ENCODE peak calls at places on chromosomes 13 and 19, in nine cellular contexts. F, D, Q, W, K, O, R, Y and J are unnamed samples.
A peak's percentile ranks its signal among the peaks of the same experiment; 100 is the strongest.

GRCh38 chr19:13629687-13630357 is 123.5 kb upstream of the CACNA1A start:
- DNase-seq in Y (no peak), Q (no peak), K (no peak), D (peak; percentile 46), R (no peak), W (no peak), O (peak; percentile 91), F (no peak), J (peak; percentile 65)

GRCh38 chr13:106535552-106536243 is at the start of gene EFNB2:
- DNase-seq in R (peak; percentile 95), Y (peak; percentile 98), F (peak; percentile 53), K (peak; percentile 96), W (peak; percentile 96), Q (peak; percentile 78), D (peak; percentile 95), O (peak; percentile 88), J (peak; percentile 96)

GRCh38 chr13:110023729-110024645 is 237.6 kb upstream of the IRS2 start:
- DNase-seq in W (peak; percentile 88), D (peak; percentile 21), R (no peak), K (no peak), Q (peak; percentile 53), O (peak; percentile 68), F (no peak), Y (no peak), J (peak; percentile 62)

GRCh38 chr13:23450340-23451046 is 17.0 kb upstream of the SACS start:
- DNase-seq in K (no peak), D (no peak), Q (no peak), W (peak; percentile 80), Y (no peak), O (no peak), F (no peak), R (no peak), J (no peak)

GRCh38 chr13:33318744-33319143 is 33.2 kb upstream of the STARD13 start:
- DNase-seq in O (no peak), K (no peak), R (no peak), F (no peak), W (no peak), D (no peak), Y (peak; percentile 27), Q (no peak), J (peak; percentile 29)

GRCh38 chr13:35817642-35818576 is 313.3 kb downstream of the DCLK1 start:
- DNase-seq in W (no peak), Q (no peak), Y (no peak), D (no peak), F (no peak), K (no peak), O (no peak), R (no peak), J (no peak)

GRCh38 chr13:95564948-95565347 is 12.4 kb downstream of the CLDN10 start:
- DNase-seq in K (no peak), W (no peak), F (no peak), O (peak; percentile 34), Y (peak; percentile 79), R (no peak), Q (no peak), D (peak; percentile 62), J (peak; percentile 73)

GRCh38 chr13:107807306-107808073 is 407.8 kb downstream of the LIG4 start:
- DNase-seq in D (no peak), Q (no peak), W (no peak), R (no peak), K (no peak), F (no peak), O (no peak), Y (no peak), J (no peak)

GRCh38 chr13:57918913-57919312 is 287.4 kb downstream of the PCDH17 start:
- DNase-seq in D (no peak), Y (no peak), K (no peak), F (no peak), W (no peak), R (no peak), O (no peak), Q (no peak), J (no peak)

GRCh38 chr19:623974-624373 is 9.4 kb downstream of the POLRMT start:
- DNase-seq in W (peak; percentile 50), F (peak; percentile 43), Y (no peak), K (no peak), Q (no peak), O (peak; percentile 82), D (peak; percentile 99), R (no peak), J (peak; percentile 97)

GRCh38 chr19:53608381-53608780 is 23.4 kb upstream of the DPRX start:
- DNase-seq in O (no peak), Y (no peak), F (no peak), K (no peak), R (no peak), W (no peak), Q (no peak), D (no peak), J (no peak)

GRCh38 chr13:75414036-75414827 is 67.7 kb downstream of the TBC1D4 start:
- DNase-seq in W (no peak), F (no peak), R (no peak), Q (no peak), D (no peak), Y (no peak), K (no peak), O (no peak), J (no peak)

GRCh38 chr19:29714953-29715694 is at the start of gene C19orf12:
- DNase-seq in K (peak; percentile 90), Y (peak; percentile 40), D (peak; percentile 37), F (no peak), R (no peak), Q (peak; percentile 69), O (peak; percentile 23), W (peak; percentile 67), J (peak; percentile 73)

GRCh38 chr13:109415057-109415456 is 371.3 kb downstream of the IRS2 start:
- DNase-seq in Q (no peak), R (no peak), D (no peak), W (no peak), O (no peak), F (no peak), K (no peak), Y (no peak), J (peak; percentile 61)

GRCh38 chr19:33399745-33400681 is 26.5 kb downstream of the CEBPG start:
- DNase-seq in K (no peak), R (peak; percentile 42), Q (no peak), W (no peak), O (no peak), Y (no peak), F (no peak), D (no peak), J (no peak)

GRCh38 chr13:101700598-101700997 is 248.1 kb downstream of the ITGBL1 start:
- DNase-seq in Q (no peak), F (no peak), D (peak; percentile 79), Y (no peak), R (no peak), K (no peak), O (no peak), W (no peak), J (peak; percentile 68)

GRCh38 chr13:32314968-32315254 is 252 bp downstream of the ZAR1L start:
- DNase-seq in D (peak; percentile 65), F (no peak), R (peak; percentile 48), O (peak; percentile 44), W (peak; percentile 25), K (no peak), Y (peak; percentile 42), Q (no peak), J (peak; percentile 18)

GRCh38 chr19:7654401-7654800 is 14.4 kb upstream of the RETN start:
- DNase-seq in F (no peak), R (no peak), K (no peak), Q (no peak), O (peak; percentile 5), W (no peak), D (no peak), Y (peak; percentile 33), J (peak; percentile 65)

GRCh38 chr19:7662657-7663056 is 6.2 kb upstream of the RETN start:
- DNase-seq in O (no peak), D (no peak), W (no peak), F (no peak), Y (no peak), Q (no peak), R (no peak), K (no peak), J (no peak)

GRCh38 chr19:7657047-7657779 is 11.6 kb upstream of the RETN start:
- DNase-seq in F (no peak), D (no peak), R (no peak), W (no peak), Y (peak; percentile 37), O (no peak), K (no peak), Q (no peak), J (peak; percentile 38)

GRCh38 chr19:7655581-7655980 is 13.3 kb upstream of the RETN start:
- DNase-seq in D (no peak), F (no peak), K (no peak), Y (no peak), Q (no peak), W (no peak), O (no peak), R (no peak), J (no peak)

GRCh38 chr19:7658219-7658686 is 10.6 kb upstream of the RETN start:
- DNase-seq in W (no peak), F (no peak), Q (no peak), O (no peak), Y (no peak), D (no peak), K (no peak), R (no peak), J (no peak)
- H3K4me3 ChIP-seq in W (no peak overlapping the region), F (no peak overlapping the region), Q (no peak overlapping the region), O (no peak overlapping the region), Y (no peak overlapping the region), D (no peak overlapping the region), K (no peak overlapping the region), R (no peak overlapping the region), J (no peak overlapping the region)

GRCh38 chr19:49469828-49470614 is 4.0 kb upstream of the FLT3LG start:
- DNase-seq in R (no peak), K (no peak), D (no peak), F (no peak), O (peak; percentile 32), W (no peak), Q (no peak), Y (peak; percentile 10), J (no peak)
- TF ChIP-seq CTCF in R (no peak), K (no peak), D (peak; percentile 17), F (peak; percentile 5), O (no peak), W (peak; percentile 44), Q (no peak), Y (no peak), J (no peak)

GRCh38 chr19:46623915-46624502 is 880 bp downstream of the PTGIR start:
- DNase-seq in W (no peak), F (no peak), Y (no peak), K (no peak), Q (no peak), D (no peak), R (no peak), O (no peak), J (no peak)
- H3K4me3 ChIP-seq in W (no peak overlapping the region), F (peak overlapping the region; percentile 59), Y (no peak overlapping the region), K (no peak overlapping the region), Q (no peak overlapping the region), D (no peak overlapping the region), R (no peak overlapping the region), O (no peak overlapping the region), J (peak overlapping the region; percentile 56)

DNA sequence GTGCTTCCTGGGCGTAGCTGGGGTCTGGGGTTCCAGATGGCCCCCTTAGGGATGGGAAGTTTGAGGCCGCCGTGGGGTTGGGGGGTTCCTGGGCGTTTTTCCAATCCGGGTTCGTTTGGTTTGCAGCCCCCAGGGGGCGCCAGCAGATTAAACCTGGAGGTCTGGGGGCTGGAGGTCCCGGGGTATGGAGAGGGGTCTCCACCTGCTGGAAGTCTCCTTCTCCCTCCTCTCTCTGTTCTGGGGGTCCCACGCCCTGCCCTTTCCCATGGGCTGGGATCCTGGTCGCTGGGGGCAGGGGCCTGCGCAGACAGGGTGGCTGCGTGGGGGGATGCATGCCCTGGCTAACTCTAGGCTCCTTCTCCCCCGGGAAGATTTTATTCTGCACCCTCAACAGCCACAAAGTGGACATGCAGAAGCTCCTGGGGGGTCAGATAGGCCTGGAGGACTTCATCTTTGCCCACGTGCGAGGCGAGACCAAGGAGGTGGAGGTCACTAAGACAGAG is 897 bp downstream of the GIPC3 start:
- DNase-seq in F (no peak), O (no peak), Q (no peak), D (no peak), K (no peak), R (no peak), W (peak; percentile 55), Y (no peak), J (no peak)
- TF ChIP-seq CTCF in F (peak; percentile 53), O (peak; percentile 34), Q (peak; percentile 24), D (peak; percentile 57), K (no peak), R (peak; percentile 38), W (peak; percentile 79), Y (peak; percentile 30), J (peak; percentile 33)